ENCODE peak calls at places on chromosomes 3 and 15, in seven cellular contexts. F is ELR, Q is body of pancreas, A is activated T-helper 1 cell treated with Interleukin-2 at 50 U/mL for 16 hours, V is PC-3, H is NCI-H345, M is tibial artery. Y is an unnamed sample.

GRCh38 chr3:114848087-114848486 is 299.0 kb downstream of the ZBTB20 start:
- DNase-seq in F (no peak), Q (peak; percentile 37), A (no peak), V (no peak), H (no peak), M (no peak), Y (no peak)

GRCh38 chr15:92907229-92907628 is 7.1 kb downstream of the CHD2 start:
- DNase-seq in F (peak; percentile 51), Q (no peak), A (no peak), V (no peak), H (no peak), M (no peak), Y (no peak)

GRCh38 chr3:192851821-192852352 is 65.8 kb downstream of the MB21D2 start:
- DNase-seq in F (peak; percentile 85), Q (peak; percentile 90), A (no peak), V (peak; percentile 99), H (peak; percentile 30), M (peak; percentile 71), Y (no peak)

GRCh38 chr3:155079795-155080546 is at the start of gene MME:
- DNase-seq in F (peak; percentile 87), Q (peak; percentile 28), A (no peak), V (peak; percentile 38), H (no peak), M (no peak), Y (peak; percentile 87)

GRCh38 chr3:125189378-125190165 is 23.0 kb downstream of the SLC12A8 start:
- DNase-seq in F (no peak), Q (no peak), A (no peak), V (no peak), H (no peak), M (no peak), Y (no peak)

GRCh38 chr3:134928819-134929218 is 133.8 kb downstream of the EPHB1 start:
- DNase-seq in F (no peak), Q (no peak), A (no peak), V (no peak), H (no peak), M (no peak), Y (no peak)

GRCh38 chr15:72866086-72866646 is 82.6 kb upstream of the ADPGK start:
- DNase-seq in F (peak; percentile 41), Q (no peak), A (no peak), V (peak; percentile 55), H (no peak), M (no peak), Y (no peak)

GRCh38 chr15:29132110-29132420 is 137.6 kb downstream of the NSMCE3 start:
- DNase-seq in F (no peak), Q (peak; percentile 9), A (no peak), V (no peak), H (no peak), M (no peak), Y (peak; percentile 64)

GRCh38 chr3:126985143-126985985 is 2.4 kb downstream of the PLXNA1 start:
- DNase-seq in F (no peak), Q (no peak), A (no peak), V (no peak), H (no peak), M (no peak), Y (no peak)

GRCh38 chr15:53511175-53511574 is 248.3 kb downstream of the WDR72 start:
- DNase-seq in F (no peak), Q (no peak), A (no peak), V (no peak), H (no peak), M (no peak), Y (no peak)

GRCh38 chr3:59388555-59389280 is 338.9 kb upstream of the CFAP20DC start:
- DNase-seq in F (no peak), Q (no peak), A (no peak), V (peak; percentile 67), H (no peak), M (no peak), Y (no peak)

GRCh38 chr15:67380921-67381320 is 126.3 kb downstream of the IQCH start:
- DNase-seq in F (no peak), Q (no peak), A (no peak), V (no peak), H (no peak), M (no peak), Y (no peak)

GRCh38 chr3:43243590-43244587 is 42.5 kb upstream of the SNRK start:
- DNase-seq in F (peak; percentile 24), Q (no peak), A (no peak), V (no peak), H (no peak), M (no peak), Y (no peak)

GRCh38 chr15:29925227-29926082 is 103.2 kb upstream of the TJP1 start:
- DNase-seq in F (peak; percentile 89), Q (peak; percentile 47), A (no peak), V (peak; percentile 97), H (no peak), M (peak; percentile 64), Y (no peak)

GRCh38 chr15:85500729-85501128 is 120.3 kb downstream of the AKAP13 start:
- DNase-seq in F (no peak), Q (no peak), A (no peak), V (no peak), H (no peak), M (no peak), Y (no peak)

GRCh38 chr3:64295594-64295993 is 70.3 kb upstream of the PRICKLE2 start:
- DNase-seq in F (peak; percentile 83), Q (peak; percentile 40), A (no peak), V (peak; percentile 67), H (no peak), M (peak; percentile 66), Y (no peak)

GRCh38 chr15:94263341-94264273 is 32.2 kb downstream of the MCTP2 start:
- DNase-seq in F (no peak), Q (no peak), A (no peak), V (no peak), H (no peak), M (no peak), Y (no peak)

GRCh38 chr15:50181983-50182232 is at the start of gene SLC27A2:
- DNase-seq in F (peak; percentile 26), Q (peak; percentile 64), A (no peak), V (peak; percentile 53), H (peak; percentile 61), M (no peak), Y (no peak)

GRCh38 chr3:161049683-161050248 is 55.4 kb downstream of the B3GALNT1 start:
- DNase-seq in F (no peak), Q (no peak), A (no peak), V (no peak), H (no peak), M (no peak), Y (no peak)

GRCh38 chr3:120272294-120272693 is 12.7 kb downstream of the GPR156 start:
- DNase-seq in F (no peak), Q (no peak), A (no peak), V (no peak), H (no peak), M (no peak), Y (no peak)

GRCh38 chr3:42019953-42020260 is 58.0 kb upstream of the ULK4 start:
- DNase-seq in F (no peak), Q (no peak), A (no peak), V (no peak), H (no peak), M (no peak), Y (no peak)

GRCh38 chr15:61501815-61502214 is 272.7 kb upstream of the RORA start:
- DNase-seq in F (no peak), Q (no peak), A (no peak), V (no peak), H (no peak), M (no peak), Y (no peak)

GRCh38 chr3:136068708-136069107 is 103.2 kb downstream of the PPP2R3A start:
- DNase-seq in F (peak; percentile 88), Q (no peak), A (no peak), V (peak; percentile 22), H (no peak), M (no peak), Y (no peak)

GRCh38 chr3:189305412-189305811 is 133.6 kb downstream of the TPRG1 start:
- DNase-seq in F (no peak), Q (no peak), A (no peak), V (peak; percentile 68), H (no peak), M (no peak), Y (no peak)

GRCh38 chr3:150830094-150830681 is 67.2 kb upstream of the SIAH2 start:
- DNase-seq in F (peak; percentile 36), Q (no peak), A (no peak), V (peak; percentile 28), H (no peak), M (no peak), Y (no peak)

GRCh38 chr3:179615458-179616173 is 11.0 kb downstream of the NDUFB5 start:
- DNase-seq in F (no peak), Q (no peak), A (no peak), V (no peak), H (no peak), M (no peak), Y (no peak)

GRCh38 chr3:184737063-184737462 is 25.2 kb upstream of the MAGEF1 start:
- DNase-seq in F (no peak), Q (no peak), A (no peak), V (no peak), H (no peak), M (no peak), Y (peak; percentile 17)

GRCh38 chr15:64282701-64283100 is 73.3 kb downstream of the CSNK1G1 start:
- DNase-seq in F (peak; percentile 18), Q (no peak), A (no peak), V (no peak), H (no peak), M (no peak), Y (no peak)

GRCh38 chr15:66505430-66505811 is 295 bp downstream of the ZWILCH start:
- DNase-seq in F (peak; percentile 67), Q (no peak), A (no peak), V (peak; percentile 28), H (no peak), M (no peak), Y (no peak)

GRCh38 chr3:4067893-4068292 is 235.3 kb upstream of the SETMAR start:
- DNase-seq in F (no peak), Q (no peak), A (no peak), V (no peak), H (no peak), M (no peak), Y (no peak)

GRCh38 chr15:74420193-74420905 is 13.4 kb downstream of the SEMA7A start:
- DNase-seq in F (peak; percentile 64), Q (peak; percentile 41), A (no peak), V (peak; percentile 67), H (no peak), M (no peak), Y (peak; percentile 69)

GRCh38 chr15:62676891-62677290 is 365.7 kb upstream of the TPM1 start:
- DNase-seq in F (no peak), Q (no peak), A (no peak), V (no peak), H (no peak), M (no peak), Y (no peak)

GRCh38 chr15:101318147-101318809 is 23.2 kb upstream of the SNRPA1 start:
- DNase-seq in F (no peak), Q (no peak), A (no peak), V (no peak), H (no peak), M (no peak), Y (no peak)

GRCh38 chr3:168877899-168878298 is 782.2 kb upstream of the GOLIM4 start:
- DNase-seq in F (no peak), Q (no peak), A (no peak), V (peak; percentile 92), H (no peak), M (no peak), Y (no peak)

GRCh38 chr15:52428297-52428696 is 100.4 kb downstream of the MYO5A start:
- DNase-seq in F (no peak), Q (no peak), A (no peak), V (no peak), H (no peak), M (no peak), Y (no peak)

GRCh38 chr3:111649180-111649579 is 54.0 kb upstream of the ZBED2 start:
- DNase-seq in F (peak; percentile 57), Q (no peak), A (no peak), V (peak; percentile 70), H (no peak), M (no peak), Y (no peak)

GRCh38 chr15:64739216-64739976 is 36.0 kb downstream of the RBPMS2 start:
- DNase-seq in F (no peak), Q (no peak), A (no peak), V (no peak), H (no peak), M (no peak), Y (no peak)

Y was measured in spleen.